ENCODE peak calls at places on chromosomes 16 and 17, in four cellular contexts. N is sigmoid colon, A is K562, G is stomach. B is an unnamed sample.
A peak's percentile ranks its signal among the peaks of the same experiment; 100 is the strongest.

GRCh38 chr17:77212833-77213777 is 72.3 kb downstream of the SEC14L1 start:
- DNase-seq in N (no peak), A (no peak), G (no peak), B (no peak)

GRCh38 chr17:7841309-7841621 is 7.2 kb downstream of the KDM6B start:
- DNase-seq in N (no peak), A (no peak), G (no peak), B (no peak)

GRCh38 chr17:50175035-50175788 is 9.4 kb downstream of the SGCA start:
- DNase-seq in N (no peak), A (no peak), G (no peak), B (no peak)

GRCh38 chr16:47311738-47312505 is 148.9 kb downstream of the ITFG1 start:
- DNase-seq in N (no peak), A (no peak), G (no peak), B (no peak)

GRCh38 chr17:56679148-56679766 is 85.8 kb downstream of the NOG start:
- DNase-seq in N (no peak), A (peak; percentile 29), G (no peak), B (no peak)

GRCh38 chr17:39602533-39603303 is 5.0 kb downstream of the NEUROD2 start:
- DNase-seq in N (no peak), A (no peak), G (no peak), B (no peak)

GRCh38 chr16:68636064-68636551 is 9.0 kb upstream of the CDH3 start:
- DNase-seq in N (no peak), A (no peak), G (peak; percentile 53), B (no peak)

GRCh38 chr17:40610359-40610758 is 37.3 kb downstream of the SMARCE1 start:
- DNase-seq in N (no peak), A (no peak), G (no peak), B (no peak)

GRCh38 chr17:50060951-50061712 is 5.2 kb downstream of the ITGA3 start:
- DNase-seq in N (peak; percentile 97), A (no peak), G (peak; percentile 76), B (peak; percentile 71)

GRCh38 chr17:7004398-7005253 is 7.8 kb upstream of the RNASEK start:
- DNase-seq in N (no peak), A (peak; percentile 69), G (no peak), B (peak; percentile 80)

GRCh38 chr17:29060475-29060874 is 17.5 kb downstream of the PIPOX start:
- DNase-seq in N (no peak), A (no peak), G (no peak), B (no peak)

GRCh38 chr17:1229354-1229890 is 40.8 kb upstream of the BHLHA9 start:
- DNase-seq in N (peak; percentile 82), A (peak; percentile 39), G (peak; percentile 71), B (peak; percentile 93)

GRCh38 chr17:40515491-40516041 is 14.1 kb upstream of the TNS4 start:
- DNase-seq in N (peak; percentile 24), A (no peak), G (no peak), B (peak; percentile 77)

GRCh38 chr16:26857371-26857770 is 209.4 kb upstream of the C16orf82 start:
- DNase-seq in N (no peak), A (no peak), G (no peak), B (no peak)

GRCh38 chr17:80008383-80008840 is 27.3 kb downstream of the TBC1D16 start:
- DNase-seq in N (peak; percentile 90), A (peak; percentile 84), G (peak; percentile 92), B (peak; percentile 93)

GRCh38 chr17:79073706-79074088 is 927 bp upstream of the ENGASE start:
- DNase-seq in N (peak; percentile 60), A (no peak), G (no peak), B (peak; percentile 68)

GRCh38 chr17:44255915-44256314 is 12.0 kb downstream of the SLC4A1 start:
- DNase-seq in N (no peak), A (no peak), G (no peak), B (no peak)

GRCh38 chr17:17036520-17036998 is 5.7 kb upstream of the MPRIP start:
- DNase-seq in N (no peak), A (no peak), G (no peak), B (peak; percentile 83)

GRCh38 chr17:559699-560378 is 154.8 kb downstream of the VPS53 start:
- DNase-seq in N (peak; percentile 67), A (no peak), G (no peak), B (no peak)

GRCh38 chr17:66636111-66636510 is 198.8 kb upstream of the CACNG5 start:
- DNase-seq in N (no peak), A (no peak), G (no peak), B (no peak)

GRCh38 chr17:38898291-38898679 is 27.1 kb upstream of the LASP1NB start:
- DNase-seq in N (no peak), A (no peak), G (no peak), B (peak; percentile 80)

GRCh38 chr17:64698725-64699124 is 36.6 kb upstream of the SMURF2 start:
- DNase-seq in N (no peak), A (no peak), G (no peak), B (no peak)

GRCh38 chr17:50947844-50948514 is 81.8 kb upstream of the TOB1 start:
- DNase-seq in N (peak; percentile 86), A (peak; percentile 48), G (peak; percentile 96), B (peak; percentile 81)

GRCh38 chr16:57270221-57271062 is 14.0 kb downstream of the PLLP start:
- DNase-seq in N (peak; percentile 58), A (no peak), G (no peak), B (no peak)

GRCh38 chr16:7025616-7026190 is 306.9 kb upstream of the RBFOX1 start:
- DNase-seq in N (peak; percentile 68), A (peak; percentile 76), G (peak; percentile 46), B (peak; percentile 78)

GRCh38 chr17:50891577-50891989 is 25.4 kb upstream of the TOB1 start:
- DNase-seq in N (no peak), A (no peak), G (no peak), B (no peak)

GRCh38 chr16:85274924-85275323 is 162.7 kb upstream of the CIBAR2 start:
- DNase-seq in N (no peak), A (peak; percentile 76), G (no peak), B (no peak)

GRCh38 chr17:61755078-61755477 is 108.2 kb downstream of the BRIP1 start:
- DNase-seq in N (no peak), A (no peak), G (no peak), B (no peak)

GRCh38 chr16:66927918-66928649 is 2.7 kb upstream of the RRAD start:
- DNase-seq in N (no peak), A (no peak), G (no peak), B (no peak)

GRCh38 chr17:65455972-65456343 is 105.5 kb downstream of the AXIN2 start:
- DNase-seq in N (no peak), A (no peak), G (no peak), B (no peak)

GRCh38 chr16:74305978-74306784 is 9.6 kb downstream of the PSMD7 start:
- DNase-seq in N (no peak), A (no peak), G (no peak), B (no peak)

GRCh38 chr16:8673611-8674412 is 605 bp upstream of the ABAT start:
- DNase-seq in N (peak; percentile 65), A (no peak), G (no peak), B (no peak)

GRCh38 chr16:28981517-28981916 is 3.3 kb upstream of the LAT start:
- DNase-seq in N (no peak), A (peak; percentile 62), G (no peak), B (no peak)

DNA sequence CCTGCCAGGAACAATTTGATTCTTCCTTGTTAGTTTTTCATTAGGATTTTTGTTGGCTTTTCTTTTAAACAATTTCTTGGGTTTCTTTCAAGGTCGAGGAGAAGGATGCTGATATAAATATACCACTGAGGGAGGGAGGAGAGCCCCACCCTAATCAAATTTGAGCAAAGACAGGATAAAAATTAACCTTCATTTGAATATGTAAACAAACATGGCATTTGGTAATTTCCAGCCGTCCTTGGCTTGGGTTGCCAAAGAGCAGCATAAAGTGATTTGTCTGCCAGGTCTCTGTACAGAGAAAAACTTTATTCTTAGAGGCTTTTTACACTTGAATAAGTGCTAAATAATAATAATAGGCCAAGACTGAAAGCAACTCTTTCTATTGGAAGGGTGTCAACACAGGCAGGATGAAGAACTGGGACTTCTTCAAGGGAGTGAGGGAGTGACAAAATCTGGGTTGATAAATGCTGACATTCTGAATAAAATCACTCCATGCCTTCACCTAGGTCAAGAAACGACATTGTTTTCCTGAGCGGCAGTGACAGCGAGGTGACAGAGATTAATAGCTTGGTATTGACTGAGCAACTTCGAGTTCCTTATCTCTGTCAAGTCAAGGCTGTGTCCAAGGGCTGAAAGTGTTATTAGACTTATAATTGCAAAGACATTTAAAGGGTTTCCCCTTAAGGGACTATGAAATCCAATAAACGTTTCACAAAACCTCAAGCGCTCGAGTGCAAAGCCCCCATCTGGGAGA is 269.4 kb upstream of the N4BP1 start:
- DNase-seq in N (no peak), A (no peak), G (no peak), B (no peak)
- TF ChIP-seq POLR2A in N (no peak), A (no peak), G (no peak), B (no peak)

GRCh38 chr17:76027159-76027839 is at the start of gene EVPL:
- DNase-seq in N (no peak), A (no peak), G (peak; percentile 88), B (no peak)
- TF ChIP-seq POLR2AphosphoS5 in N (no peak), A (no peak), G (peak; percentile 56), B (no peak)

GRCh38 chr16:88815227-88815626 is 3.5 kb upstream of the APRT start:
- DNase-seq in N (no peak), A (no peak), G (no peak), B (no peak)

GRCh38 chr16:88815901-88816589 is 4.3 kb upstream of the APRT start:
- DNase-seq in N (no peak), A (no peak), G (peak; percentile 62), B (peak; percentile 87)

GRCh38 chr16:88811850-88812736 is at the start of gene APRT:
- DNase-seq in N (peak; percentile 97), A (peak; percentile 94), G (peak; percentile 96), B (peak; percentile 99)

GRCh38 chr16:88813396-88814143 is 1.8 kb upstream of the APRT start:
- DNase-seq in N (no peak), A (no peak), G (no peak), B (no peak)

GRCh38 chr16:88814144-88814502 is 2.4 kb upstream of the APRT start:
- DNase-seq in N (no peak), A (no peak), G (no peak), B (no peak)
- TF ChIP-seq POLR2A in N (no peak), A (no peak), G (no peak), B (no peak)

DNA sequence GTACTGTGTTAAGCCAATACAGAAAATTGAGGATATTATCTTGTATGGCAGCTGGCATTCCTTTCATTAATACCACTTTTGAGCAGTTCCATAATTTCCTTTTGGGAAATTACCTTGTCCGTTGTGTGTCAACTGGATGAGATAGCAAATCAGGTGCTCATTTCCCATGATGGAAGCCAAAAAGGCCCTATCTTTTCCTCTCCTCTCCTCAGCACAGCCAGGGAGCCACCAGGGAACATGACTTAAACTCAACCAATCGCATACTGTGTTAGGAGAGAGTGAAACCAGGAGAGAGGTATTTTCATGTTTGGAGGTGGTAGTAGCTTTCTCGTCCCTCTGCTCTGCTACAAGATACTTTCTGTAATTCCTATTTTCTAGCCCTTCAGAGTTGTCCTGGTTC is 96.1 kb upstream of the TOX3 start:
- DNase-seq in N (no peak), A (no peak), G (no peak), B (no peak)
- TF ChIP-seq POLR2AphosphoS5 in N (no peak), A (no peak), G (no peak), B (no peak)